ENCODE peak calls at places on chromosomes 13 and 19, in seven cellular contexts. One of them, this sample, is unnamed.

GRCh38 chr19:1069009-1069779 is 2.2 kb downstream of the ARHGAP45 start:
- DNase-seq in kidney tubule cell: peak; percentile 21
- DNase-seq in mucosa of descending colon: peak; percentile 72
- DNase-seq in activated CD8-positive, alpha-beta memory T cell treated with anti-CD3 and anti-CD28 coated beads, Interleukin-2, amount 50 U/mL, for 4 hours: peak; percentile 60
- DNase-seq in heart left ventricle: peak; percentile 87
- DNase-seq in left lung: peak; percentile 89
- DNase-seq in left cardiac atrium: peak; percentile 79
- DNase-seq in this sample: peak; percentile 77

GRCh38 chr13:44719857-44720671 is 143.9 kb upstream of the TSC22D1 start:
- DNase-seq in kidney tubule cell: peak; percentile 98
- DNase-seq in mucosa of descending colon: no peak
- DNase-seq in activated CD8-positive, alpha-beta memory T cell treated with anti-CD3 and anti-CD28 coated beads, Interleukin-2, amount 50 U/mL, for 4 hours: no peak
- DNase-seq in heart left ventricle: no peak
- DNase-seq in left lung: no peak
- DNase-seq in left cardiac atrium: no peak
- DNase-seq in this sample: no peak

GRCh38 chr19:290539-291521 is at the start of gene PLPP2:
- DNase-seq in kidney tubule cell: peak; percentile 66
- DNase-seq in mucosa of descending colon: peak; percentile 65
- DNase-seq in activated CD8-positive, alpha-beta memory T cell treated with anti-CD3 and anti-CD28 coated beads, Interleukin-2, amount 50 U/mL, for 4 hours: peak; percentile 37
- DNase-seq in heart left ventricle: peak; percentile 63
- DNase-seq in left lung: no peak
- DNase-seq in left cardiac atrium: no peak
- DNase-seq in this sample: peak; percentile 65

GRCh38 chr19:7691497-7691896 is 10.4 kb downstream of the FCER2 start:
- DNase-seq in kidney tubule cell: no peak
- DNase-seq in mucosa of descending colon: no peak
- DNase-seq in activated CD8-positive, alpha-beta memory T cell treated with anti-CD3 and anti-CD28 coated beads, Interleukin-2, amount 50 U/mL, for 4 hours: no peak
- DNase-seq in heart left ventricle: no peak
- DNase-seq in left lung: no peak
- DNase-seq in left cardiac atrium: no peak
- DNase-seq in this sample: no peak

GRCh38 chr19:13181747-13182388 is 31.7 kb downstream of the IER2 start:
- DNase-seq in kidney tubule cell: peak; percentile 39
- DNase-seq in mucosa of descending colon: peak; percentile 85
- DNase-seq in activated CD8-positive, alpha-beta memory T cell treated with anti-CD3 and anti-CD28 coated beads, Interleukin-2, amount 50 U/mL, for 4 hours: peak; percentile 58
- DNase-seq in heart left ventricle: peak; percentile 80
- DNase-seq in left lung: peak; percentile 58
- DNase-seq in left cardiac atrium: peak; percentile 79
- DNase-seq in this sample: peak; percentile 77

GRCh38 chr13:112101360-112101930 is 34.5 kb downstream of the SOX1 start:
- DNase-seq in kidney tubule cell: no peak
- DNase-seq in mucosa of descending colon: no peak
- DNase-seq in activated CD8-positive, alpha-beta memory T cell treated with anti-CD3 and anti-CD28 coated beads, Interleukin-2, amount 50 U/mL, for 4 hours: no peak
- DNase-seq in heart left ventricle: no peak
- DNase-seq in left lung: no peak
- DNase-seq in left cardiac atrium: no peak
- DNase-seq in this sample: no peak

GRCh38 chr19:18650468-18651001 is 13.7 kb downstream of the KLHL26 start:
- DNase-seq in kidney tubule cell: no peak
- DNase-seq in mucosa of descending colon: peak; percentile 25
- DNase-seq in activated CD8-positive, alpha-beta memory T cell treated with anti-CD3 and anti-CD28 coated beads, Interleukin-2, amount 50 U/mL, for 4 hours: no peak
- DNase-seq in heart left ventricle: peak; percentile 87
- DNase-seq in left lung: no peak
- DNase-seq in left cardiac atrium: peak; percentile 90
- DNase-seq in this sample: peak; percentile 56

GRCh38 chr19:2421581-2422306 is 5.6 kb downstream of the TIMM13 start:
- DNase-seq in kidney tubule cell: no peak
- DNase-seq in mucosa of descending colon: no peak
- DNase-seq in activated CD8-positive, alpha-beta memory T cell treated with anti-CD3 and anti-CD28 coated beads, Interleukin-2, amount 50 U/mL, for 4 hours: no peak
- DNase-seq in heart left ventricle: no peak
- DNase-seq in left lung: no peak
- DNase-seq in left cardiac atrium: no peak
- DNase-seq in this sample: no peak

GRCh38 chr13:48600374-48601364 is 53.1 kb upstream of the CYSLTR2 start:
- DNase-seq in kidney tubule cell: peak; percentile 87
- DNase-seq in mucosa of descending colon: no peak
- DNase-seq in activated CD8-positive, alpha-beta memory T cell treated with anti-CD3 and anti-CD28 coated beads, Interleukin-2, amount 50 U/mL, for 4 hours: no peak
- DNase-seq in heart left ventricle: no peak
- DNase-seq in left lung: no peak
- DNase-seq in left cardiac atrium: peak; percentile 25
- DNase-seq in this sample: no peak

GRCh38 chr13:22451345-22451744 is 729.4 kb upstream of the SGCG start:
- DNase-seq in kidney tubule cell: peak; percentile 15
- DNase-seq in mucosa of descending colon: no peak
- DNase-seq in activated CD8-positive, alpha-beta memory T cell treated with anti-CD3 and anti-CD28 coated beads, Interleukin-2, amount 50 U/mL, for 4 hours: no peak
- DNase-seq in heart left ventricle: no peak
- DNase-seq in left lung: no peak
- DNase-seq in left cardiac atrium: peak; percentile 26
- DNase-seq in this sample: no peak

GRCh38 chr19:49551531-49551930 is 23.7 kb downstream of the RCN3 start:
- DNase-seq in kidney tubule cell: no peak
- DNase-seq in mucosa of descending colon: no peak
- DNase-seq in activated CD8-positive, alpha-beta memory T cell treated with anti-CD3 and anti-CD28 coated beads, Interleukin-2, amount 50 U/mL, for 4 hours: no peak
- DNase-seq in heart left ventricle: no peak
- DNase-seq in left lung: no peak
- DNase-seq in left cardiac atrium: no peak
- DNase-seq in this sample: no peak

GRCh38 chr13:59425211-59425721 is 738.5 kb downstream of the DIAPH3 start:
- DNase-seq in kidney tubule cell: peak; percentile 10
- DNase-seq in mucosa of descending colon: no peak
- DNase-seq in activated CD8-positive, alpha-beta memory T cell treated with anti-CD3 and anti-CD28 coated beads, Interleukin-2, amount 50 U/mL, for 4 hours: no peak
- DNase-seq in heart left ventricle: no peak
- DNase-seq in left lung: no peak
- DNase-seq in left cardiac atrium: no peak
- DNase-seq in this sample: no peak

GRCh38 chr19:34348899-34349487 is 16.0 kb upstream of the GPI start:
- DNase-seq in kidney tubule cell: no peak
- DNase-seq in mucosa of descending colon: no peak
- DNase-seq in activated CD8-positive, alpha-beta memory T cell treated with anti-CD3 and anti-CD28 coated beads, Interleukin-2, amount 50 U/mL, for 4 hours: no peak
- DNase-seq in heart left ventricle: no peak
- DNase-seq in left lung: no peak
- DNase-seq in left cardiac atrium: no peak
- DNase-seq in this sample: no peak

GRCh38 chr19:9673912-9674668 is 810 bp downstream of the ZNF562 start:
- DNase-seq in kidney tubule cell: peak; percentile 69
- DNase-seq in mucosa of descending colon: peak; percentile 6
- DNase-seq in activated CD8-positive, alpha-beta memory T cell treated with anti-CD3 and anti-CD28 coated beads, Interleukin-2, amount 50 U/mL, for 4 hours: no peak
- DNase-seq in heart left ventricle: no peak
- DNase-seq in left lung: no peak
- DNase-seq in left cardiac atrium: no peak
- DNase-seq in this sample: no peak

GRCh38 chr19:7961930-7962626 is 18.6 kb upstream of the TIMM44 start:
- DNase-seq in kidney tubule cell: peak; percentile 53
- DNase-seq in mucosa of descending colon: no peak
- DNase-seq in activated CD8-positive, alpha-beta memory T cell treated with anti-CD3 and anti-CD28 coated beads, Interleukin-2, amount 50 U/mL, for 4 hours: no peak
- DNase-seq in heart left ventricle: no peak
- DNase-seq in left lung: no peak
- DNase-seq in left cardiac atrium: no peak
- DNase-seq in this sample: no peak

GRCh38 chr19:42248270-42249148 is 6.1 kb upstream of the GSK3A start:
- DNase-seq in kidney tubule cell: no peak
- DNase-seq in mucosa of descending colon: no peak
- DNase-seq in activated CD8-positive, alpha-beta memory T cell treated with anti-CD3 and anti-CD28 coated beads, Interleukin-2, amount 50 U/mL, for 4 hours: no peak
- DNase-seq in heart left ventricle: no peak
- DNase-seq in left lung: no peak
- DNase-seq in left cardiac atrium: peak; percentile 26
- DNase-seq in this sample: no peak

GRCh38 chr19:12731337-12731736 is 3.1 kb downstream of the TRIR start:
- DNase-seq in kidney tubule cell: no peak
- DNase-seq in mucosa of descending colon: no peak
- DNase-seq in activated CD8-positive, alpha-beta memory T cell treated with anti-CD3 and anti-CD28 coated beads, Interleukin-2, amount 50 U/mL, for 4 hours: no peak
- DNase-seq in heart left ventricle: no peak
- DNase-seq in left lung: no peak
- DNase-seq in left cardiac atrium: no peak
- DNase-seq in this sample: no peak

GRCh38 chr19:34341935-34342680 is 22.9 kb upstream of the GPI start:
- DNase-seq in kidney tubule cell: no peak
- DNase-seq in mucosa of descending colon: no peak
- DNase-seq in activated CD8-positive, alpha-beta memory T cell treated with anti-CD3 and anti-CD28 coated beads, Interleukin-2, amount 50 U/mL, for 4 hours: no peak
- DNase-seq in heart left ventricle: no peak
- DNase-seq in left lung: no peak
- DNase-seq in left cardiac atrium: no peak
- DNase-seq in this sample: no peak

GRCh38 chr13:62110079-62110478 is 694.4 kb upstream of the PCDH20 start:
- DNase-seq in kidney tubule cell: no peak
- DNase-seq in mucosa of descending colon: no peak
- DNase-seq in activated CD8-positive, alpha-beta memory T cell treated with anti-CD3 and anti-CD28 coated beads, Interleukin-2, amount 50 U/mL, for 4 hours: no peak
- DNase-seq in heart left ventricle: no peak
- DNase-seq in left lung: no peak
- DNase-seq in left cardiac atrium: no peak
- DNase-seq in this sample: no peak

GRCh38 chr19:36771275-36772231 is 1.1 kb downstream of the ZNF850 start:
- DNase-seq in kidney tubule cell: peak; percentile 77
- DNase-seq in mucosa of descending colon: peak; percentile 68
- DNase-seq in activated CD8-positive, alpha-beta memory T cell treated with anti-CD3 and anti-CD28 coated beads, Interleukin-2, amount 50 U/mL, for 4 hours: no peak
- DNase-seq in heart left ventricle: peak; percentile 70
- DNase-seq in left lung: peak; percentile 56
- DNase-seq in left cardiac atrium: peak; percentile 85
- DNase-seq in this sample: peak; percentile 54

GRCh38 chr19:17530586-17530985 is 19.1 kb downstream of the PGLS start:
- DNase-seq in kidney tubule cell: no peak
- DNase-seq in mucosa of descending colon: no peak
- DNase-seq in activated CD8-positive, alpha-beta memory T cell treated with anti-CD3 and anti-CD28 coated beads, Interleukin-2, amount 50 U/mL, for 4 hours: no peak
- DNase-seq in heart left ventricle: no peak
- DNase-seq in left lung: no peak
- DNase-seq in left cardiac atrium: no peak
- DNase-seq in this sample: no peak

GRCh38 chr19:31666126-31666525 is 316.9 kb upstream of the TSHZ3 start:
- DNase-seq in kidney tubule cell: no peak
- DNase-seq in mucosa of descending colon: no peak
- DNase-seq in activated CD8-positive, alpha-beta memory T cell treated with anti-CD3 and anti-CD28 coated beads, Interleukin-2, amount 50 U/mL, for 4 hours: no peak
- DNase-seq in heart left ventricle: no peak
- DNase-seq in left lung: no peak
- DNase-seq in left cardiac atrium: no peak
- DNase-seq in this sample: no peak

GRCh38 chr19:17902701-17903100 is 30.1 kb upstream of the CCDC124 start:
- DNase-seq in kidney tubule cell: no peak
- DNase-seq in mucosa of descending colon: no peak
- DNase-seq in activated CD8-positive, alpha-beta memory T cell treated with anti-CD3 and anti-CD28 coated beads, Interleukin-2, amount 50 U/mL, for 4 hours: no peak
- DNase-seq in heart left ventricle: no peak
- DNase-seq in left lung: no peak
- DNase-seq in left cardiac atrium: no peak
- DNase-seq in this sample: no peak

GRCh38 chr13:103006706-103007426 is 59.4 kb downstream of the SLC10A2 start:
- DNase-seq in kidney tubule cell: no peak
- DNase-seq in mucosa of descending colon: no peak
- DNase-seq in activated CD8-positive, alpha-beta memory T cell treated with anti-CD3 and anti-CD28 coated beads, Interleukin-2, amount 50 U/mL, for 4 hours: no peak
- DNase-seq in heart left ventricle: no peak
- DNase-seq in left lung: no peak
- DNase-seq in left cardiac atrium: no peak
- DNase-seq in this sample: no peak

GRCh38 chr13:48504606-48505369 is 28.1 kb downstream of the RCBTB2 start:
- DNase-seq in kidney tubule cell: no peak
- DNase-seq in mucosa of descending colon: no peak
- DNase-seq in activated CD8-positive, alpha-beta memory T cell treated with anti-CD3 and anti-CD28 coated beads, Interleukin-2, amount 50 U/mL, for 4 hours: no peak
- DNase-seq in heart left ventricle: no peak
- DNase-seq in left lung: no peak
- DNase-seq in left cardiac atrium: no peak
- DNase-seq in this sample: no peak

GRCh38 chr13:103539265-103539664 is 473.0 kb upstream of the SLC10A2 start:
- DNase-seq in kidney tubule cell: peak; percentile 11
- DNase-seq in mucosa of descending colon: no peak
- DNase-seq in activated CD8-positive, alpha-beta memory T cell treated with anti-CD3 and anti-CD28 coated beads, Interleukin-2, amount 50 U/mL, for 4 hours: no peak
- DNase-seq in heart left ventricle: no peak
- DNase-seq in left lung: no peak
- DNase-seq in left cardiac atrium: no peak
- DNase-seq in this sample: no peak

GRCh38 chr13:113904411-113904810 is 40.5 kb upstream of the GAS6 start:
- DNase-seq in kidney tubule cell: peak; percentile 65
- DNase-seq in mucosa of descending colon: peak; percentile 69
- DNase-seq in activated CD8-positive, alpha-beta memory T cell treated with anti-CD3 and anti-CD28 coated beads, Interleukin-2, amount 50 U/mL, for 4 hours: no peak
- DNase-seq in heart left ventricle: no peak
- DNase-seq in left lung: no peak
- DNase-seq in left cardiac atrium: peak; percentile 77
- DNase-seq in this sample: peak; percentile 63

GRCh38 chr19:18978616-18979015 is 37.6 kb upstream of the HOMER3 start:
- DNase-seq in kidney tubule cell: peak; percentile 59
- DNase-seq in mucosa of descending colon: no peak
- DNase-seq in activated CD8-positive, alpha-beta memory T cell treated with anti-CD3 and anti-CD28 coated beads, Interleukin-2, amount 50 U/mL, for 4 hours: no peak
- DNase-seq in heart left ventricle: no peak
- DNase-seq in left lung: no peak
- DNase-seq in left cardiac atrium: no peak
- DNase-seq in this sample: no peak

GRCh38 chr13:34179481-34179880 is 361.5 kb downstream of the RFC3 start:
- DNase-seq in kidney tubule cell: peak; percentile 22
- DNase-seq in mucosa of descending colon: no peak
- DNase-seq in activated CD8-positive, alpha-beta memory T cell treated with anti-CD3 and anti-CD28 coated beads, Interleukin-2, amount 50 U/mL, for 4 hours: no peak
- DNase-seq in heart left ventricle: no peak
- DNase-seq in left lung: no peak
- DNase-seq in left cardiac atrium: no peak
- DNase-seq in this sample: no peak

GRCh38 chr13:110416131-110416584 is 109.1 kb downstream of the COL4A2 start:
- DNase-seq in kidney tubule cell: no peak
- DNase-seq in mucosa of descending colon: no peak
- DNase-seq in activated CD8-positive, alpha-beta memory T cell treated with anti-CD3 and anti-CD28 coated beads, Interleukin-2, amount 50 U/mL, for 4 hours: no peak
- DNase-seq in heart left ventricle: no peak
- DNase-seq in left lung: no peak
- DNase-seq in left cardiac atrium: no peak
- DNase-seq in this sample: no peak

GRCh38 chr19:27777242-27777641 is 1435.7 kb downstream of the UQCRFS1 start:
- DNase-seq in kidney tubule cell: no peak
- DNase-seq in mucosa of descending colon: no peak
- DNase-seq in activated CD8-positive, alpha-beta memory T cell treated with anti-CD3 and anti-CD28 coated beads, Interleukin-2, amount 50 U/mL, for 4 hours: no peak
- DNase-seq in heart left ventricle: no peak
- DNase-seq in left lung: no peak
- DNase-seq in left cardiac atrium: no peak
- DNase-seq in this sample: no peak

GRCh38 chr13:51785592-51786424 is 18.2 kb downstream of the DHRS12 start:
- DNase-seq in kidney tubule cell: no peak
- DNase-seq in mucosa of descending colon: peak; percentile 40
- DNase-seq in activated CD8-positive, alpha-beta memory T cell treated with anti-CD3 and anti-CD28 coated beads, Interleukin-2, amount 50 U/mL, for 4 hours: no peak
- DNase-seq in heart left ventricle: no peak
- DNase-seq in left lung: no peak
- DNase-seq in left cardiac atrium: peak; percentile 75
- DNase-seq in this sample: peak; percentile 52

GRCh38 chr13:102012299-102013293 is 389.3 kb downstream of the FGF14 start:
- DNase-seq in kidney tubule cell: no peak
- DNase-seq in mucosa of descending colon: no peak
- DNase-seq in activated CD8-positive, alpha-beta memory T cell treated with anti-CD3 and anti-CD28 coated beads, Interleukin-2, amount 50 U/mL, for 4 hours: no peak
- DNase-seq in heart left ventricle: no peak
- DNase-seq in left lung: no peak
- DNase-seq in left cardiac atrium: peak; percentile 41
- DNase-seq in this sample: no peak

GRCh38 chr13:69124996-69125395 is 982.6 kb upstream of the ATXN8OS start:
- DNase-seq in kidney tubule cell: peak; percentile 1
- DNase-seq in mucosa of descending colon: no peak
- DNase-seq in activated CD8-positive, alpha-beta memory T cell treated with anti-CD3 and anti-CD28 coated beads, Interleukin-2, amount 50 U/mL, for 4 hours: no peak
- DNase-seq in heart left ventricle: no peak
- DNase-seq in left lung: no peak
- DNase-seq in left cardiac atrium: no peak
- DNase-seq in this sample: no peak